ENCODE peak calls at places on chromosomes 12 and 14, in seven cellular contexts. N, R, Y, Z, W, S and C are unnamed samples.

GRCh38 chr12:93229494-93230310 is 148.0 kb upstream of the NUDT4 start:
- DNase-seq in N (no peak), Z (peak), Y (peak), W (no peak), R (no peak), S (peak), C (peak)

GRCh38 chr12:15883536-15883935 is 1.3 kb downstream of the STRAP start:
- DNase-seq in Z (peak), N (no peak), W (no peak), R (no peak), S (no peak), Y (peak), C (no peak)

GRCh38 chr12:104218935-104219334 is 3.4 kb downstream of the TXNRD1 start:
- DNase-seq in N (no peak), S (peak), Z (peak), W (no peak), Y (peak), R (no peak), C (no peak)

GRCh38 chr12:42884116-42884515 is 294.6 kb upstream of the PRICKLE1 start:
- DNase-seq in W (no peak), R (no peak), Z (no peak), Y (no peak), S (no peak), N (no peak), C (no peak)

GRCh38 chr12:26870491-26871419 is 37.8 kb upstream of the ITPR2 start:
- DNase-seq in Y (peak), R (no peak), W (no peak), Z (peak), S (peak), N (no peak), C (no peak)

GRCh38 chr12:56800221-56800620 is 37.1 kb downstream of the HSD17B6 start:
- DNase-seq in N (no peak), S (no peak), R (no peak), Y (no peak), Z (no peak), W (no peak), C (no peak)

GRCh38 chr12:100138048-100138907 is 4.4 kb downstream of the BLTP3B start:
- DNase-seq in R (no peak), S (peak), N (no peak), Z (peak), W (no peak), Y (peak), C (peak)

GRCh38 chr14:70808402-70809237 is 693 bp downstream of the MAP3K9 start:
- DNase-seq in Z (no peak), N (peak), Y (no peak), W (no peak), S (peak), R (peak), C (peak)

GRCh38 chr14:78576437-78577166 is 406.4 kb downstream of the NRXN3 start:
- DNase-seq in R (no peak), N (no peak), W (no peak), Y (no peak), Z (no peak), S (no peak), C (no peak)

GRCh38 chr14:58572092-58572853 is 65.5 kb upstream of the DACT1 start:
- DNase-seq in Z (peak), Y (peak), S (peak), R (no peak), N (no peak), W (no peak), C (peak)

GRCh38 chr12:8032242-8033152 is at the start of gene FOXJ2:
- DNase-seq in Y (peak), Z (peak), S (peak), R (peak), W (no peak), N (peak), C (peak)

GRCh38 chr14:52023518-52023917 is 34.2 kb downstream of the RTRAF start:
- DNase-seq in N (no peak), S (no peak), W (no peak), Z (peak), R (no peak), Y (peak), C (no peak)

DNA sequence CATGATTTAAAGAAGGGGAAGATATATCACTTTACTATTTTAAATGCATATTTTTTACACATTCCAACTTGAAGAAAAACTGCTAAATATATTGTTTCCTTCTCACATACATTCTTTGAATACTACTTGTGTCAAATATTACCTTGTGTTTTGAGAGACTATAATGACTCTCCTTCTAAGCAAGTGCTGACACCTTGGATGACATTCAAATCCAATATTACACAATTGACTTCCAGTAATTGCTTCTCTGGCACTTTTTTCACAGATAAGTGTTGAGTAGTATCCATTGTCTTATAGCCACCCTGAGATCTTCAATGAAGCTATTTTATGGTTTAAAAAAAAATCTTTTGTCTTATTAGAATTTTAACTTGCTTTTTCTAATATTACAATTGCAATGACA is 61.2 kb upstream of the ST8SIA1 start:
- DNase-seq in R (no peak), Y (no peak), S (no peak), Z (no peak), N (no peak), W (no peak), C (no peak)
- H3K18ac ChIP-seq in R (no peak), Y (no peak), S (no peak), Z (no peak), N (no peak), W (no peak), C (no peak)

GRCh38 chr12:65918057-65918456 is 93.8 kb downstream of the HMGA2 start:
- DNase-seq in R (no peak), W (no peak), Y (no peak), N (no peak), S (no peak), Z (no peak), C (no peak)

GRCh38 chr12:65911321-65911720 is 87.0 kb downstream of the HMGA2 start:
- DNase-seq in S (no peak), Z (no peak), Y (peak), N (no peak), W (no peak), R (no peak), C (no peak)

GRCh38 chr12:65922077-65922476 is 97.8 kb downstream of the HMGA2 start:
- DNase-seq in N (no peak), S (no peak), R (no peak), Z (no peak), Y (no peak), W (no peak), C (no peak)

GRCh38 chr12:65916991-65917676 is 92.9 kb downstream of the HMGA2 start:
- DNase-seq in R (no peak), Z (no peak), S (no peak), W (no peak), Y (no peak), N (no peak), C (no peak)
- H3K23ac ChIP-seq in R (no peak), Z (no peak), S (no peak), W (no peak), Y (no peak), N (no peak), C (no peak)

DNA sequence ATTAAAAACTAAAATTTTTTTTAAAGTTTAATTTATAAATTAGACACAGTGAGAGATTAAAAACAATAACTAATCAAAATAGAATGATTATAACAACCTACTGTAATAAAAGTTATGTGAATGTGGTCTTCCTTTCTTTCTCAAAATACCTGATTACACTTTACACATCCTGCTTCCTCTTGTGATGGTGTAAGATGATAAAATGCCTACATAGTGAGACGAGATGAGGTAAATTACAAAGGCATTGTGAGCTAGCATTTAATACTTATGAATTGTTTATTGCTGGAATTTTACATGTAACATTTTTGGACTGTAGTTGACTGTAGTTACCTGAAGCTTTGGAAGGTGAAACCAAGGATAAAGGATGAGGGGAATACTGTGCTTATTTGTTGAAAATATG is 94.2 kb upstream of the CLEC14A start:
- DNase-seq in W (no peak), S (no peak), N (no peak), Y (no peak), Z (no peak), R (no peak), C (peak)
- H3K4ac ChIP-seq in W (no peak), S (no peak), N (no peak), Y (no peak), Z (no peak), R (no peak), C (no peak)

GRCh38 chr14:61470261-61470953 is 149.0 kb downstream of the PRKCH start:
- DNase-seq in N (peak), Y (peak), R (peak), Z (peak), S (peak), W (no peak), C (peak)

GRCh38 chr14:61469771-61470170 is 148.4 kb downstream of the PRKCH start:
- DNase-seq in Z (no peak), S (no peak), R (no peak), Y (no peak), W (no peak), N (no peak), C (no peak)

GRCh38 chr14:61471297-61471980 is 150.1 kb downstream of the PRKCH start:
- DNase-seq in N (no peak), W (no peak), R (no peak), Y (no peak), Z (peak), S (no peak), C (no peak)

GRCh38 chr14:61472025-61472672 is 150.8 kb downstream of the PRKCH start:
- DNase-seq in R (no peak), W (no peak), Z (peak), Y (peak), N (no peak), S (peak), C (no peak)

GRCh38 chr14:61470954-61471279 is 149.5 kb downstream of the PRKCH start:
- DNase-seq in Y (no peak), S (no peak), N (no peak), R (no peak), W (no peak), Z (no peak), C (no peak)
- H3K18ac ChIP-seq in Y (peak), S (peak), N (no peak), R (no peak), W (no peak), Z (peak), C (no peak)

GRCh38 chr12:97948591-97948990 is 486.0 kb downstream of the RMST start:
- DNase-seq in S (no peak), W (no peak), N (no peak), Z (no peak), R (no peak), Y (no peak), C (peak)
- H3K23ac ChIP-seq in S (no peak), W (no peak), N (no peak), Z (no peak), R (no peak), Y (no peak), C (no peak)